ENCODE peak calls at places on chromosomes 1 and 21, in nine cellular contexts. F is left colon, P is KG1, O is heart right ventricle, I is HEK293T, W is mesenchymal stem cell, T is KBM-7, U is anterior cingulate cortex, E is neuronal stem cell. Z is an unnamed sample.

GRCh38 chr1:199282910-199283309 is 644.1 kb downstream of the PTPRC start:
- DNase-seq in P (no peak), E (no peak), F (no peak), W (peak; percentile 50), U (no peak), I (no peak), O (no peak), T (peak; percentile 16), Z (no peak)

GRCh38 chr21:14826630-14827029 is 238.2 kb downstream of the NRIP1 start:
- DNase-seq in U (no peak), E (no peak), W (no peak), P (no peak), F (no peak), T (no peak), O (no peak), I (no peak), Z (no peak)

GRCh38 chr21:44965251-44966022 is 25.6 kb downstream of the SLX9 start:
- DNase-seq in E (no peak), I (no peak), T (peak; percentile 37), O (peak; percentile 8), U (no peak), W (peak; percentile 37), P (no peak), F (no peak), Z (no peak)

GRCh38 chr1:108016451-108016920 is 51.5 kb upstream of the VAV3 start:
- DNase-seq in T (peak; percentile 98), W (peak; percentile 82), E (no peak), O (no peak), I (no peak), P (no peak), F (no peak), U (no peak), Z (no peak)

GRCh38 chr1:108686609-108687313 is 5.3 kb upstream of the PRPF38B start:
- DNase-seq in W (no peak), F (no peak), E (no peak), U (no peak), T (no peak), P (no peak), I (no peak), O (no peak), Z (no peak)

GRCh38 chr1:1347663-1348419 is 1.4 kb downstream of the DVL1 start:
- DNase-seq in O (no peak), E (no peak), I (peak; percentile 49), F (peak; percentile 77), U (no peak), P (no peak), T (no peak), W (peak; percentile 48), Z (peak; percentile 70)

GRCh38 chr21:43353282-43354010 is 73.5 kb downstream of the SIK1 start:
- DNase-seq in U (no peak), I (no peak), W (no peak), T (no peak), P (no peak), E (no peak), F (no peak), O (peak; percentile 10), Z (no peak)

GRCh38 chr1:55848906-55849305 is 633.7 kb upstream of the USP24 start:
- DNase-seq in F (no peak), W (no peak), I (no peak), U (no peak), P (no peak), O (no peak), E (no peak), T (no peak), Z (no peak)

GRCh38 chr1:170545476-170545875 is 13.5 kb downstream of the GORAB start:
- DNase-seq in W (peak; percentile 89), U (no peak), T (no peak), I (no peak), P (no peak), E (no peak), O (no peak), F (no peak), Z (no peak)